ENCODE peak calls at places on chromosomes 6 and 20, in seven cellular contexts. One of them, this sample, is unnamed.

GRCh38 chr20:59165794-59166709 is 2.4 kb downstream of the ZNF831 start:
- DNase-seq in CD8-positive, alpha-beta T cell: peak
- DNase-seq in choroid plexus epithelial cell: no peak
- DNase-seq in AG04450: no peak
- DNase-seq in ovary: no peak
- DNase-seq in osteoblast: no peak
- DNase-seq in upper lobe of left lung: no peak
- DNase-seq in this sample: no peak

GRCh38 chr20:44342240-44342639 is 5.4 kb downstream of the R3HDML start:
- DNase-seq in choroid plexus epithelial cell: no peak
- DNase-seq in AG04450: no peak
- DNase-seq in CD8-positive, alpha-beta T cell: no peak
- DNase-seq in osteoblast: peak
- DNase-seq in upper lobe of left lung: no peak
- DNase-seq in ovary: no peak
- DNase-seq in this sample: no peak

GRCh38 chr20:44709380-44709779 is 5.8 kb upstream of the CCN5 start:
- DNase-seq in AG04450: no peak
- DNase-seq in ovary: no peak
- DNase-seq in CD8-positive, alpha-beta T cell: no peak
- DNase-seq in osteoblast: no peak
- DNase-seq in upper lobe of left lung: no peak
- DNase-seq in choroid plexus epithelial cell: no peak
- DNase-seq in this sample: no peak

GRCh38 chr6:149043476-149044130 is 273.9 kb upstream of the TAB2 start:
- DNase-seq in AG04450: no peak
- DNase-seq in ovary: no peak
- DNase-seq in osteoblast: peak
- DNase-seq in upper lobe of left lung: no peak
- DNase-seq in choroid plexus epithelial cell: peak
- DNase-seq in CD8-positive, alpha-beta T cell: no peak
- DNase-seq in this sample: peak

GRCh38 chr6:3640868-3641267 is 110.6 kb downstream of the PXDC1 start:
- DNase-seq in choroid plexus epithelial cell: no peak
- DNase-seq in ovary: no peak
- DNase-seq in osteoblast: no peak
- DNase-seq in AG04450: no peak
- DNase-seq in upper lobe of left lung: no peak
- DNase-seq in CD8-positive, alpha-beta T cell: no peak
- DNase-seq in this sample: no peak

GRCh38 chr6:21694168-21694567 is 100.6 kb downstream of the SOX4 start:
- DNase-seq in osteoblast: no peak
- DNase-seq in CD8-positive, alpha-beta T cell: no peak
- DNase-seq in AG04450: no peak
- DNase-seq in upper lobe of left lung: no peak
- DNase-seq in choroid plexus epithelial cell: no peak
- DNase-seq in ovary: no peak
- DNase-seq in this sample: no peak

GRCh38 chr6:25278557-25278913 is 639 bp upstream of the CARMIL1 start:
- DNase-seq in choroid plexus epithelial cell: no peak
- DNase-seq in upper lobe of left lung: no peak
- DNase-seq in AG04450: no peak
- DNase-seq in CD8-positive, alpha-beta T cell: no peak
- DNase-seq in ovary: no peak
- DNase-seq in osteoblast: no peak
- DNase-seq in this sample: no peak

GRCh38 chr20:54654460-54654859 is 179.1 kb downstream of the DOK5 start:
- DNase-seq in CD8-positive, alpha-beta T cell: no peak
- DNase-seq in upper lobe of left lung: no peak
- DNase-seq in AG04450: no peak
- DNase-seq in osteoblast: no peak
- DNase-seq in choroid plexus epithelial cell: no peak
- DNase-seq in ovary: no peak
- DNase-seq in this sample: no peak

GRCh38 chr6:144150673-144151009 is 324 bp downstream of the STX11 start:
- DNase-seq in CD8-positive, alpha-beta T cell: peak
- DNase-seq in upper lobe of left lung: peak
- DNase-seq in ovary: no peak
- DNase-seq in choroid plexus epithelial cell: peak
- DNase-seq in AG04450: no peak
- DNase-seq in osteoblast: no peak
- DNase-seq in this sample: no peak

GRCh38 chr6:14559754-14560527 is 442.4 kb downstream of the CD83 start:
- DNase-seq in osteoblast: no peak
- DNase-seq in AG04450: no peak
- DNase-seq in ovary: no peak
- DNase-seq in choroid plexus epithelial cell: no peak
- DNase-seq in CD8-positive, alpha-beta T cell: no peak
- DNase-seq in upper lobe of left lung: no peak
- DNase-seq in this sample: peak

GRCh38 chr6:169451065-169451840 is 197.6 kb upstream of the THBS2 start:
- DNase-seq in upper lobe of left lung: no peak
- DNase-seq in CD8-positive, alpha-beta T cell: no peak
- DNase-seq in ovary: no peak
- DNase-seq in choroid plexus epithelial cell: peak
- DNase-seq in osteoblast: no peak
- DNase-seq in AG04450: no peak
- DNase-seq in this sample: no peak

GRCh38 chr20:18571578-18571977 is 4.3 kb downstream of the SMIM26 start:
- DNase-seq in AG04450: no peak
- DNase-seq in ovary: no peak
- DNase-seq in CD8-positive, alpha-beta T cell: no peak
- DNase-seq in choroid plexus epithelial cell: no peak
- DNase-seq in osteoblast: no peak
- DNase-seq in upper lobe of left lung: no peak
- DNase-seq in this sample: no peak

GRCh38 chr6:7135755-7136154 is 28.0 kb downstream of the RREB1 start:
- DNase-seq in osteoblast: no peak
- DNase-seq in ovary: no peak
- DNase-seq in choroid plexus epithelial cell: no peak
- DNase-seq in upper lobe of left lung: no peak
- DNase-seq in CD8-positive, alpha-beta T cell: no peak
- DNase-seq in AG04450: no peak
- DNase-seq in this sample: no peak

GRCh38 chr6:153947817-153948447 is 91.1 kb upstream of the OPRM1 start:
- DNase-seq in CD8-positive, alpha-beta T cell: no peak
- DNase-seq in AG04450: no peak
- DNase-seq in osteoblast: no peak
- DNase-seq in upper lobe of left lung: peak
- DNase-seq in choroid plexus epithelial cell: peak
- DNase-seq in ovary: no peak
- DNase-seq in this sample: no peak

GRCh38 chr6:161618816-161619454 is 345.1 kb upstream of the AGPAT4 start:
- DNase-seq in osteoblast: peak
- DNase-seq in AG04450: no peak
- DNase-seq in choroid plexus epithelial cell: peak
- DNase-seq in upper lobe of left lung: no peak
- DNase-seq in CD8-positive, alpha-beta T cell: no peak
- DNase-seq in ovary: no peak
- DNase-seq in this sample: peak

GRCh38 chr6:91304506-91304905 is 717.6 kb upstream of the MAP3K7 start:
- DNase-seq in osteoblast: peak
- DNase-seq in upper lobe of left lung: no peak
- DNase-seq in CD8-positive, alpha-beta T cell: no peak
- DNase-seq in ovary: no peak
- DNase-seq in choroid plexus epithelial cell: peak
- DNase-seq in AG04450: no peak
- DNase-seq in this sample: no peak

GRCh38 chr6:50381106-50381415 is 331.3 kb upstream of the DEFB112 start:
- DNase-seq in upper lobe of left lung: no peak
- DNase-seq in choroid plexus epithelial cell: no peak
- DNase-seq in ovary: no peak
- DNase-seq in CD8-positive, alpha-beta T cell: no peak
- DNase-seq in osteoblast: no peak
- DNase-seq in AG04450: no peak
- DNase-seq in this sample: no peak
- TF ChIP-seq CTCF in upper lobe of left lung: no peak
- TF ChIP-seq CTCF in choroid plexus epithelial cell: no peak
- TF ChIP-seq CTCF in ovary: no peak
- TF ChIP-seq CTCF in CD8-positive, alpha-beta T cell: no peak
- TF ChIP-seq CTCF in osteoblast: no peak
- TF ChIP-seq CTCF in AG04450: peak
- TF ChIP-seq CTCF in this sample: no peak

GRCh38 chr6:29749668-29750067 is 26.4 kb downstream of the HLA-F start:
- DNase-seq in AG04450: no peak
- DNase-seq in upper lobe of left lung: no peak
- DNase-seq in CD8-positive, alpha-beta T cell: no peak
- DNase-seq in choroid plexus epithelial cell: no peak
- DNase-seq in ovary: no peak
- DNase-seq in osteoblast: no peak
- DNase-seq in this sample: no peak
- H3K4me3 ChIP-seq in AG04450: no peak
- H3K4me3 ChIP-seq in upper lobe of left lung: peak
- H3K4me3 ChIP-seq in CD8-positive, alpha-beta T cell: peak
- H3K4me3 ChIP-seq in choroid plexus epithelial cell: no peak
- H3K4me3 ChIP-seq in ovary: peak
- H3K4me3 ChIP-seq in osteoblast: no peak
- H3K4me3 ChIP-seq in this sample: no peak

GRCh38 chr6:35258858-35259193 is 709 bp upstream of the ZNF76 start:
- DNase-seq in upper lobe of left lung: no peak
- DNase-seq in osteoblast: peak
- DNase-seq in ovary: no peak
- DNase-seq in choroid plexus epithelial cell: peak
- DNase-seq in AG04450: no peak
- DNase-seq in CD8-positive, alpha-beta T cell: peak
- DNase-seq in this sample: no peak
- TF ChIP-seq CTCF in upper lobe of left lung: no peak
- TF ChIP-seq CTCF in osteoblast: peak
- TF ChIP-seq CTCF in ovary: no peak
- TF ChIP-seq CTCF in choroid plexus epithelial cell: peak
- TF ChIP-seq CTCF in AG04450: peak
- TF ChIP-seq CTCF in CD8-positive, alpha-beta T cell: no peak
- TF ChIP-seq CTCF in this sample: no peak

GRCh38 chr6:57089265-57089664 is 723 bp upstream of the ZNF451 start:
- DNase-seq in AG04450: no peak
- DNase-seq in osteoblast: no peak
- DNase-seq in CD8-positive, alpha-beta T cell: no peak
- DNase-seq in ovary: no peak
- DNase-seq in choroid plexus epithelial cell: no peak
- DNase-seq in upper lobe of left lung: no peak
- DNase-seq in this sample: no peak
- H3K4me3 ChIP-seq in AG04450: peak
- H3K4me3 ChIP-seq in osteoblast: peak
- H3K4me3 ChIP-seq in CD8-positive, alpha-beta T cell: peak
- H3K4me3 ChIP-seq in ovary: peak
- H3K4me3 ChIP-seq in choroid plexus epithelial cell: peak
- H3K4me3 ChIP-seq in upper lobe of left lung: peak
- H3K4me3 ChIP-seq in this sample: peak

GRCh38 chr20:64093013-64093503 is 8.9 kb upstream of the LKAAEAR1 start:
- DNase-seq in AG04450: no peak
- DNase-seq in ovary: no peak
- DNase-seq in choroid plexus epithelial cell: no peak
- DNase-seq in upper lobe of left lung: no peak
- DNase-seq in CD8-positive, alpha-beta T cell: no peak
- DNase-seq in osteoblast: no peak
- DNase-seq in this sample: no peak
- TF ChIP-seq CTCF in AG04450: no peak
- TF ChIP-seq CTCF in ovary: no peak
- TF ChIP-seq CTCF in choroid plexus epithelial cell: no peak
- TF ChIP-seq CTCF in upper lobe of left lung: no peak
- TF ChIP-seq CTCF in CD8-positive, alpha-beta T cell: no peak
- TF ChIP-seq CTCF in osteoblast: no peak
- TF ChIP-seq CTCF in this sample: no peak

DNA sequence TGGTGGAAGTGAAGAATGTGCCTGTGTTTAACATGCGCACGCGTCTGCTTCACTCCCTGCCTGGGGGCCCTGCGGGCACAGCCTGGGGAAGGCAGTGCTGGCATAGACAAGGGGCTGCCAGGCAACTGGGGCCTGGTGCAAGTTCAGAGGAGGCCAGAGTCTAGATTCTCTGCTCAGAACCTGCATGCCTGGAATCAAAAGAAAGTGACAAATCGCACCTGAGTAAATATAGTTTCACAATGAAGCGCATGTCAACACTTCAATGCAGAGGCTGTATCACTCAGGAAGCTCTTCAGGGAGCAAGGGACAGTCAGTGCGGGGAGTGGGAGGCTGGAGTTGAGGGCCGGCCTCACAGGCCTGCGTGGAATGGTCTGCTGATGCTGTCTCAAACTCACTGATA is 24.2 kb upstream of the PPP1R14C start:
- DNase-seq in ovary: no peak
- DNase-seq in choroid plexus epithelial cell: no peak
- DNase-seq in CD8-positive, alpha-beta T cell: no peak
- DNase-seq in osteoblast: no peak
- DNase-seq in AG04450: no peak
- DNase-seq in upper lobe of left lung: peak
- DNase-seq in this sample: peak
- H3K4me3 ChIP-seq in ovary: no peak
- H3K4me3 ChIP-seq in choroid plexus epithelial cell: no peak
- H3K4me3 ChIP-seq in CD8-positive, alpha-beta T cell: no peak
- H3K4me3 ChIP-seq in osteoblast: no peak
- H3K4me3 ChIP-seq in AG04450: no peak
- H3K4me3 ChIP-seq in upper lobe of left lung: no peak
- H3K4me3 ChIP-seq in this sample: no peak

DNA sequence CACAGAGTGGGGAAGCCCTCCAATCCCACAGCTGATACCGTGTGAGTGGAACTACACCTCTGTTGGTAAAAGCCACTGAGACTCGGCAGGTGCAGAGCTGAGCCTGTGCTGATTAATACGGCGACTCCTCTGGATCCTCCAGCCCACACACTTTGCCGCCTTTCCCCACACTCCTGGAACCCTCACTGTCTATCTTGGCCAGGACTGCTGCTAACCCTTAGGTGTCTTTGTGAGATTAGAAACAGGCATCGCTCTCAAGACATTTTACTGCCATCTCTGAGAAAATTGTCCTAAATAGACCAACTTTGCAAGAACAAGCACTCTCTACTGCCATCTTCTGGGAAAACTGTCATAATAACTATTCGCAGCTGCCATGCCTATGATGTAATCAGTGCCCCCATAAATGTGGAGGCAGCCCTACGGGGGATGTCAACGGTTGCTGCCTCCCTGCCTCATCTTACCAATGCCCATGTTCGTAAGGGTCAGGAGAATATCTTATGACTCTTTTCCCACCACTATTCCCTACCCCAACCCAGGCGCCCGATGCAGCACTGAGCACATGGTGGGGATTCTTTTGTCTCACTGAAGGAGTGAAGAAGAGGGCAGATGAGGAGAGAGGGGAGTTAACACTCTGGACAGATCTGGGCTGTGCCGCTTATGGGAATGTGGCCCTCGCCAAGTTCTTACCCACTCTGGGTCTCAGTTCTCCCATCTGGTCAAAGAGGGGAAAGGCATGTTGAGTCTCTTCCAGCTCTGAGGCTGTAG is 26.1 kb upstream of the KCNB1 start:
- DNase-seq in ovary: no peak
- DNase-seq in AG04450: no peak
- DNase-seq in choroid plexus epithelial cell: peak
- DNase-seq in CD8-positive, alpha-beta T cell: no peak
- DNase-seq in osteoblast: peak
- DNase-seq in upper lobe of left lung: no peak
- DNase-seq in this sample: peak
- TF ChIP-seq CTCF in ovary: no peak
- TF ChIP-seq CTCF in AG04450: peak
- TF ChIP-seq CTCF in choroid plexus epithelial cell: peak
- TF ChIP-seq CTCF in CD8-positive, alpha-beta T cell: peak
- TF ChIP-seq CTCF in osteoblast: peak
- TF ChIP-seq CTCF in upper lobe of left lung: no peak
- TF ChIP-seq CTCF in this sample: peak

DNA sequence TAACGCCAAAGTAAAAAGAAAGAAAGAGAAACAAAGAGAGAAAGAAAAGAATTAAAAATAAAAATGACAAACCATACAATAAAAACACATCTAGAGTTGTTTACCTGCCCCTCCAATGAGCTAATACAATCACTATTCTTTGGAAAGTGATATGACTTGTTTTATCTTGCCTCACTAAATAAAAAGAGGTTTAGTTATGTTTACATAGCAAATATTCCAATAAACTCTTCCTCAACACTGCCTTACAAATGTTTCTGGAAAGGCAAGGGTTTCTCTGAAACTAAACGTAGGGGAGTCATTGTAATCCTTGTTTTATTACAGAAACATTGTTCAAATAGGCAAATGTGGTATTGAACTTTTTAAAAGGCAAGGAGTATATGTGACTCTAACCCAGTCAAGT is 396.2 kb downstream of the EPM2A start:
- DNase-seq in choroid plexus epithelial cell: no peak
- DNase-seq in osteoblast: no peak
- DNase-seq in ovary: no peak
- DNase-seq in upper lobe of left lung: no peak
- DNase-seq in AG04450: no peak
- DNase-seq in CD8-positive, alpha-beta T cell: no peak
- DNase-seq in this sample: no peak
- H3K4me3 ChIP-seq in choroid plexus epithelial cell: no peak
- H3K4me3 ChIP-seq in osteoblast: no peak
- H3K4me3 ChIP-seq in ovary: no peak
- H3K4me3 ChIP-seq in upper lobe of left lung: no peak
- H3K4me3 ChIP-seq in AG04450: no peak
- H3K4me3 ChIP-seq in CD8-positive, alpha-beta T cell: no peak
- H3K4me3 ChIP-seq in this sample: no peak

This sample was measured in Caco-2.